ENCODE peak calls at places on chromosomes 13 and 19, in four cellular contexts. I is heart right ventricle, Y is endothelial cell, N is nephron progenitor cell. F is an unnamed sample.

GRCh38 chr19:8517551-8518442 is 3.8 kb upstream of the ZNF414 start:
- DNase-seq in I (no peak), Y (no peak), N (no peak), F (peak)

GRCh38 chr19:2625434-2625833 is 77.1 kb downstream of the GNG7 start:
- DNase-seq in I (no peak), Y (no peak), N (no peak), F (no peak)

GRCh38 chr13:41007359-41008118 is 11.6 kb downstream of the ELF1 start:
- DNase-seq in I (no peak), Y (no peak), N (no peak), F (peak)

GRCh38 chr13:100100115-100100879 is 11.4 kb downstream of the PCCA start:
- DNase-seq in I (no peak), Y (no peak), N (no peak), F (peak)

GRCh38 chr13:75038315-75038881 is 443.6 kb downstream of the TBC1D4 start:
- DNase-seq in I (no peak), Y (no peak), N (no peak), F (no peak)

GRCh38 chr13:33249066-33249465 is 36.5 kb downstream of the STARD13 start:
- DNase-seq in I (no peak), Y (no peak), N (no peak), F (peak)

GRCh38 chr19:55088543-55089265 is 13.0 kb downstream of the EPS8L1 start:
- DNase-seq in I (peak), Y (peak), N (peak), F (peak)

GRCh38 chr19:7857727-7858701 is 16.2 kb downstream of the PRR36 start:
- DNase-seq in I (no peak), Y (peak), N (peak), F (no peak)

GRCh38 chr19:6138066-6138465 is 2.6 kb downstream of the ACSBG2 start:
- DNase-seq in I (no peak), Y (no peak), N (no peak), F (no peak)

GRCh38 chr13:46552888-46553520 is at the start of gene LRCH1:
- DNase-seq in I (peak), Y (peak), N (peak), F (peak)

GRCh38 chr19:49596954-49597702 is 6.1 kb downstream of the PRR12 start:
- DNase-seq in I (no peak), Y (no peak), N (no peak), F (no peak)

GRCh38 chr19:40358773-40359172 is 10.3 kb downstream of the PLD3 start:
- DNase-seq in I (no peak), Y (no peak), N (no peak), F (no peak)

GRCh38 chr19:58553799-58554493 is 959 bp downstream of the CHMP2A start:
- DNase-seq in I (no peak), Y (no peak), N (no peak), F (no peak)

GRCh38 chr19:31138077-31138476 is 211.2 kb downstream of the TSHZ3 start:
- DNase-seq in I (no peak), Y (no peak), N (no peak), F (no peak)

GRCh38 chr13:97369269-97369893 is 64.6 kb upstream of the RAP2A start:
- DNase-seq in I (no peak), Y (no peak), N (no peak), F (peak)

GRCh38 chr19:2494084-2494446 is 18.1 kb downstream of the GADD45B start:
- DNase-seq in I (no peak), Y (no peak), N (no peak), F (peak)

GRCh38 chr19:41928221-41928683 is at the start of gene ERFL:
- DNase-seq in I (no peak), Y (no peak), N (peak), F (no peak)

GRCh38 chr19:10808937-10809655 is 26.9 kb downstream of the TMED1 start:
- DNase-seq in I (no peak), Y (no peak), N (no peak), F (peak)

GRCh38 chr13:109479534-109479933 is 306.8 kb downstream of the IRS2 start:
- DNase-seq in I (no peak), Y (no peak), N (no peak), F (no peak)

GRCh38 chr19:6270076-6270745 is 9.6 kb downstream of the MLLT1 start:
- DNase-seq in I (no peak), Y (no peak), N (no peak), F (no peak)

GRCh38 chr13:20332361-20333096 is 100.4 kb upstream of the GJB6 start:
- DNase-seq in I (no peak), Y (no peak), N (no peak), F (peak)

GRCh38 chr19:51564791-51565190 is 6.3 kb upstream of the ZNF175 start:
- DNase-seq in I (no peak), Y (no peak), N (no peak), F (no peak)

GRCh38 chr19:42323473-42323851 is 2.0 kb upstream of the MEGF8 start:
- DNase-seq in I (no peak), Y (no peak), N (peak), F (no peak)

GRCh38 chr19:18507021-18507726 is 14.7 kb downstream of the ELL start:
- DNase-seq in I (peak), Y (no peak), N (no peak), F (no peak)

GRCh38 chr13:113554333-113554700 is 30.2 kb upstream of the TFDP1 start:
- DNase-seq in I (no peak), Y (no peak), N (no peak), F (no peak)

GRCh38 chr19:1171755-1172352 is 2.2 kb downstream of the SBNO2 start:
- DNase-seq in I (no peak), Y (no peak), N (no peak), F (no peak)

GRCh38 chr13:40780822-40781401 is 8.5 kb upstream of the SLC25A15 start:
- DNase-seq in I (no peak), Y (no peak), N (no peak), F (no peak)

GRCh38 chr13:113036401-113036800 is 67.4 kb downstream of the MCF2L start:
- DNase-seq in I (peak), Y (no peak), N (no peak), F (no peak)

GRCh38 chr19:4852484-4852883 is 15.0 kb downstream of the PLIN3 start:
- DNase-seq in I (no peak), Y (no peak), N (no peak), F (no peak)

GRCh38 chr19:46296722-46297431 is at the start of gene HIF3A:
- DNase-seq in I (peak), Y (peak), N (peak), F (no peak)

GRCh38 chr19:19540707-19541515 is 2.8 kb downstream of the CILP2 start:
- DNase-seq in I (no peak), Y (peak), N (peak), F (peak)

GRCh38 chr19:19542507-19542906 is 4.4 kb downstream of the CILP2 start:
- DNase-seq in I (no peak), Y (no peak), N (no peak), F (no peak)

GRCh38 chr19:19539738-19540703 is 2.0 kb downstream of the CILP2 start:
- DNase-seq in I (peak), Y (no peak), N (peak), F (no peak)

GRCh38 chr19:19543101-19543500 is 5.0 kb downstream of the CILP2 start:
- DNase-seq in I (no peak), Y (no peak), N (no peak), F (no peak)

DNA sequence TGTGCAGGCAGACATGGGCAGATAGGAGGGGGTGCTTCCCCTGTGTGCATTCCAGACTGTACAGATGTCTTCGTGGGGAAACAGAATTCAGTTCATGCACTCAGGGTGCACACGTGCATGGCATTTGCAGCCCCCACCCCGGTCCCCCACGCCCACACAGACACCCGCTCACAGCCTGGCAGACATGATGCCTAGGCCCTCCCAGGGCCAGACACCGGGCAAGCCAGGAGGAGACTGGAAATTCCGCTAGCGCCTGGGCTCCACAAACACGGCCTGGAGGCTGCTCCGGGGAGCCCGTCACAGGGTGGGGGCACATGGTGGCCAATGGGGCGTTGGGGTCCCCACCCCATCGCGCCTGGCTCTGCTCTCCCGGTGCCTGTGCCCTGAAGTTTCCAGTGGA is 3.5 kb downstream of the CILP2 start:
- DNase-seq in I (no peak), Y (no peak), N (no peak), F (no peak)
- TF ChIP-seq CTCF in I (no peak), Y (no peak), N (no peak), F (no peak)

GRCh38 chr13:98880673-98881072 is 97.2 kb downstream of the DOCK9 start:
- DNase-seq in I (no peak), Y (no peak), N (no peak), F (no peak)

GRCh38 chr13:98878421-98879126 is 99.3 kb downstream of the DOCK9 start:
- DNase-seq in I (no peak), Y (no peak), N (no peak), F (no peak)

GRCh38 chr13:98879965-98880364 is 97.9 kb downstream of the DOCK9 start:
- DNase-seq in I (no peak), Y (no peak), N (no peak), F (no peak)

GRCh38 chr13:98877936-98878335 is 99.9 kb downstream of the DOCK9 start:
- DNase-seq in I (no peak), Y (no peak), N (no peak), F (no peak)

DNA sequence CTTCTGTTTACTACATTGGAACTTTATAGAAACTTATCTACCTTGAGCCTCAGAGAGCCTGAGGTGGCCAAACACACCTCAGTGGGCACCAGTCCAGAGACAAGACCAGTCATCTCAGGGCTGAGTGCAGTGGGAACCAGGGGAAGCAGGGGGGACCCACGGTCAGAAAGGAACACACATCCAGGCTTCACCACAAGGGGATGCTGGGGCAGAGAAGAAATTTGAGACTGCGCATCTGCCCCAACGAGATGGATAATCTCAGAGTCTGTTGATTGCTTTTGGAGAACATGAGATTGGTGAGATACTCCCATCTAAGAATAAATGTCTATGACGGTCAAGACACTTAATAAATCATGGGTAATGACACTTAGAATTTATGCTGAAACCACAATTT is 98.7 kb downstream of the DOCK9 start:
- DNase-seq in I (no peak), Y (no peak), N (no peak), F (no peak)
- TF ChIP-seq CTCF in I (no peak), Y (no peak), N (no peak), F (no peak)

DNA sequence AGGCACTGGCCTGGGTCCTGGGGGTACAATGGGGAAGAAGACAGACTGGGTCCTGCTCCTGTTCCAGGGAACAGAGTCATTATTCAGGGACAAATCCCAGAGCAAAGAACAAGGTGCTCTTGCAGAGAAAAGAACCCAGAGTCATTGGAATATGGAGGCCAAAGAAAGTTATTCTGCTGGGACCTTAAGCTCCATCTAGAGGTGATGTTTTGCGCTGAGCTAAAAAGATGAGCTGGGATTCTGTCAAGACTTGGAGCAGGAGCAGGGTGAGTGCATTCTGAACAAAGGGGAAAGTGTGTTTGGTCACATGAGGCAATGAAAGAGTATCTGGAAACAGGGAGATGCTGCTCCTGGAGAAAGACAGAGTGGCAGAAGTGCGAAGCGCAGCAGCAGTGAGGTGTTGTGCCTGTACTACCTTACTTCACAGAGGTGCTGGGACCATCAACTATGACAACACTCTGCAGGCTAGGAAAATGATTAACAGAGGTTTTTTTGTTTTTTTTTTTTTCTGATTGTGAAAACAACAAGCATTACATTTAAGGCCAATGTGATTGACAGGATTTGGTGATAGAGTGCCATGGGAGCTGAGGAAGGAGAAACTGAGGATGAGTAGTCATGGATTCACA is 95.3 kb upstream of the TNFSF11 start:
- DNase-seq in I (no peak), Y (peak), N (no peak), F (peak)
- TF ChIP-seq CTCF in I (no peak), Y (no peak), N (no peak), F (peak)

GRCh38 chr19:38975214-38975860 is at the start of gene FBXO17:
- DNase-seq in I (peak), Y (peak), N (peak), F (peak)

GRCh38 chr19:38971672-38972071 is 3.9 kb downstream of the FBXO17 start:
- DNase-seq in I (no peak), Y (no peak), N (no peak), F (no peak)

GRCh38 chr19:38977445-38978314 is 2.1 kb upstream of the FBXO17 start:
- DNase-seq in I (no peak), Y (no peak), N (no peak), F (no peak)

GRCh38 chr19:38975861-38976271 is 324 bp upstream of the FBXO17 start:
- DNase-seq in I (no peak), Y (peak), N (no peak), F (no peak)

DNA sequence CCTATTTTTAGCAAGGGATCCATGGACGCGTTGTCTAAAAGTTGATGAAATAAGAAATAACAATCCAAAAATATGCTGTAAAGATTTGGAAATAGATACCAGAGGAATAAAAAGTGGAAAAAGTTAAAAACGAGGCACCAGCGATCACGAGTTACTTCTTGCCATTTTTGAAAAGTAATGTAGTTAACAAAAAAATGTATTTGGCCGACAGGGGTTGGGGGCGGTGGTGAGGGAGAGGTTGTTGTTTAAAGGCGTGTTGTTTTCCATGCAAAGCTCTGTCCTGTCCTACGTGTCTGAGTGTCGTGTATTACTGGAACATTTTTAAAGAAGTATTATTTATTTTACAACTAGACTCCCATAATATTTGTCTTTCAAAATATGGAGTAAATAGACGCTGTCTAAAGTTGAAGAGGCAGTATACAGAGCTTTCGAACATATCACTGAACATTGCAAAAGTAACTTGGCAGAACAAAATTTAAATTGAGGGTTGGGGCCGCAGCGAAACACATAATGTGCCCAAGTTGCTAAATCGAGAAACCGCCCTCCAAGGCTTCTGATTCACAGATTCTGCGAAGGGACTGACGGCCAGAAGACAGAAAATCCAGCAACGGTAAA is 836 bp downstream of the FBXO17 start:
- DNase-seq in I (no peak), Y (no peak), N (no peak), F (no peak)
- TF ChIP-seq CTCF in I (no peak), Y (no peak), N (no peak), F (no peak)

DNA sequence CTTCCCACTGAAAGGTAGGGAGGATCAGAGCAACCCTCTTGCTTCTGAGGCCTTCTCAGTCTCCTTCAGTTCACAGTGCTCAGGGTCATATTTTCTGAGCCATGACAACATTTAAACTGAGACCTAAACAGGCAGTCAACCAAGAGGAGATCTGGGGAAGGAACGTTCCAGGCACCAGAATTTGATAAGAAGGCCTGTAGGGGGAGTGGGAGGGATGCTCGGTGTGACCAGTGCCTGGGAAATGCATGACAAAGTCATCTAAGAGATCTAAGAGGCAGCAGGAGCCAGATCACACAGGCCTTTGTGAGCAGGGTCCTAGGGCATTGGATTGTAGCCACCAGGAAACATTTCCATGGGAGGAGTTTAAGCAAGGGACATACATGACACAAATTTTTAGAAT is 71.6 kb downstream of the SHISA2 start:
- DNase-seq in I (no peak), Y (peak), N (peak), F (peak)
- TF ChIP-seq CTCF in I (peak), Y (no peak), N (peak), F (no peak)

GRCh38 chr19:23823952-23824389 is 65.3 kb upstream of the ZNF681 start:
- DNase-seq in I (no peak), Y (peak), N (no peak), F (peak)
- TF ChIP-seq CTCF in I (no peak), Y (no peak), N (no peak), F (no peak)

F was measured in MCF 10A.